ENCODE peak calls at places on chromosomes 4 and X, in eight cellular contexts. One of them, this sample, is unnamed.

GRCh38 chr4:94390804-94391410 is 48.3 kb upstream of the HPGDS start:
- DNase-seq in thoracic aorta: no peak
- DNase-seq in AG04450: no peak
- DNase-seq in activated CD8-positive, alpha-beta memory T cell treated with anti-CD3 and anti-CD28 coated beads for 24 hours: no peak
- DNase-seq in NCI-H2081: no peak
- DNase-seq in coronary artery: no peak
- DNase-seq in SJCRH30: no peak
- DNase-seq in hippocampal formation: no peak
- DNase-seq in this sample: no peak

GRCh38 chrX:20263474-20263873 is 3.2 kb downstream of the RPS6KA3 start:
- DNase-seq in AG04450: no peak
- DNase-seq in SJCRH30: no peak
- DNase-seq in activated CD8-positive, alpha-beta memory T cell treated with anti-CD3 and anti-CD28 coated beads for 24 hours: no peak
- DNase-seq in hippocampal formation: no peak
- DNase-seq in coronary artery: no peak
- DNase-seq in NCI-H2081: no peak
- DNase-seq in thoracic aorta: no peak
- DNase-seq in this sample: no peak

GRCh38 chr4:658031-658667 is 15.9 kb downstream of the ATP5ME start:
- DNase-seq in AG04450: no peak
- DNase-seq in thoracic aorta: no peak
- DNase-seq in activated CD8-positive, alpha-beta memory T cell treated with anti-CD3 and anti-CD28 coated beads for 24 hours: no peak
- DNase-seq in coronary artery: no peak
- DNase-seq in NCI-H2081: no peak
- DNase-seq in SJCRH30: no peak
- DNase-seq in hippocampal formation: no peak
- DNase-seq in this sample: no peak

GRCh38 chrX:80237072-80237471 is 183.2 kb upstream of the TENT5D start:
- DNase-seq in SJCRH30: no peak
- DNase-seq in AG04450: no peak
- DNase-seq in activated CD8-positive, alpha-beta memory T cell treated with anti-CD3 and anti-CD28 coated beads for 24 hours: no peak
- DNase-seq in NCI-H2081: no peak
- DNase-seq in coronary artery: no peak
- DNase-seq in hippocampal formation: no peak
- DNase-seq in thoracic aorta: no peak
- DNase-seq in this sample: no peak

GRCh38 chr4:40333921-40334352 is 1.2 kb upstream of the CHRNA9 start:
- DNase-seq in coronary artery: no peak
- DNase-seq in SJCRH30: peak
- DNase-seq in activated CD8-positive, alpha-beta memory T cell treated with anti-CD3 and anti-CD28 coated beads for 24 hours: no peak
- DNase-seq in NCI-H2081: no peak
- DNase-seq in AG04450: peak
- DNase-seq in hippocampal formation: no peak
- DNase-seq in thoracic aorta: no peak
- DNase-seq in this sample: no peak

GRCh38 chr4:169630069-169630468 is 9.7 kb downstream of the CLCN3 start:
- DNase-seq in AG04450: no peak
- DNase-seq in activated CD8-positive, alpha-beta memory T cell treated with anti-CD3 and anti-CD28 coated beads for 24 hours: no peak
- DNase-seq in hippocampal formation: no peak
- DNase-seq in coronary artery: no peak
- DNase-seq in SJCRH30: no peak
- DNase-seq in thoracic aorta: no peak
- DNase-seq in NCI-H2081: no peak
- DNase-seq in this sample: no peak

GRCh38 chr4:89657931-89658700 is 178.8 kb downstream of the SNCA start:
- DNase-seq in coronary artery: no peak
- DNase-seq in SJCRH30: no peak
- DNase-seq in hippocampal formation: peak
- DNase-seq in NCI-H2081: no peak
- DNase-seq in AG04450: peak
- DNase-seq in thoracic aorta: no peak
- DNase-seq in activated CD8-positive, alpha-beta memory T cell treated with anti-CD3 and anti-CD28 coated beads for 24 hours: no peak
- DNase-seq in this sample: no peak

GRCh38 chr4:82439088-82439487 is 8.7 kb downstream of the ENOPH1 start:
- DNase-seq in hippocampal formation: no peak
- DNase-seq in SJCRH30: no peak
- DNase-seq in thoracic aorta: no peak
- DNase-seq in AG04450: no peak
- DNase-seq in NCI-H2081: no peak
- DNase-seq in activated CD8-positive, alpha-beta memory T cell treated with anti-CD3 and anti-CD28 coated beads for 24 hours: no peak
- DNase-seq in coronary artery: no peak
- DNase-seq in this sample: no peak

GRCh38 chr4:80266902-80267380 is 477 bp downstream of the FGF5 start:
- DNase-seq in AG04450: no peak
- DNase-seq in hippocampal formation: no peak
- DNase-seq in activated CD8-positive, alpha-beta memory T cell treated with anti-CD3 and anti-CD28 coated beads for 24 hours: no peak
- DNase-seq in SJCRH30: peak
- DNase-seq in NCI-H2081: no peak
- DNase-seq in thoracic aorta: no peak
- DNase-seq in coronary artery: no peak
- DNase-seq in this sample: no peak

GRCh38 chrX:100447563-100448397 is 37.7 kb upstream of the PCDH19 start:
- DNase-seq in NCI-H2081: no peak
- DNase-seq in SJCRH30: peak
- DNase-seq in coronary artery: no peak
- DNase-seq in hippocampal formation: peak
- DNase-seq in thoracic aorta: no peak
- DNase-seq in AG04450: no peak
- DNase-seq in activated CD8-positive, alpha-beta memory T cell treated with anti-CD3 and anti-CD28 coated beads for 24 hours: peak
- DNase-seq in this sample: no peak

GRCh38 chr4:88275516-88275915 is 8.8 kb downstream of the PPM1K start:
- DNase-seq in thoracic aorta: no peak
- DNase-seq in coronary artery: no peak
- DNase-seq in activated CD8-positive, alpha-beta memory T cell treated with anti-CD3 and anti-CD28 coated beads for 24 hours: no peak
- DNase-seq in NCI-H2081: no peak
- DNase-seq in AG04450: no peak
- DNase-seq in SJCRH30: peak
- DNase-seq in hippocampal formation: no peak
- DNase-seq in this sample: no peak

GRCh38 chrX:33336783-33337182 is 125.4 kb upstream of the DMD start:
- DNase-seq in SJCRH30: no peak
- DNase-seq in hippocampal formation: peak
- DNase-seq in AG04450: no peak
- DNase-seq in coronary artery: no peak
- DNase-seq in activated CD8-positive, alpha-beta memory T cell treated with anti-CD3 and anti-CD28 coated beads for 24 hours: no peak
- DNase-seq in thoracic aorta: no peak
- DNase-seq in NCI-H2081: peak
- DNase-seq in this sample: peak

GRCh38 chrX:9532349-9532748 is 67.5 kb downstream of the TBL1X start:
- DNase-seq in coronary artery: peak
- DNase-seq in thoracic aorta: no peak
- DNase-seq in NCI-H2081: no peak
- DNase-seq in SJCRH30: no peak
- DNase-seq in AG04450: no peak
- DNase-seq in hippocampal formation: no peak
- DNase-seq in activated CD8-positive, alpha-beta memory T cell treated with anti-CD3 and anti-CD28 coated beads for 24 hours: no peak
- DNase-seq in this sample: no peak

GRCh38 chrX:71198066-71198465 is 25.0 kb upstream of the GJB1 start:
- DNase-seq in AG04450: no peak
- DNase-seq in NCI-H2081: no peak
- DNase-seq in thoracic aorta: no peak
- DNase-seq in SJCRH30: no peak
- DNase-seq in hippocampal formation: no peak
- DNase-seq in coronary artery: no peak
- DNase-seq in activated CD8-positive, alpha-beta memory T cell treated with anti-CD3 and anti-CD28 coated beads for 24 hours: peak
- DNase-seq in this sample: no peak

GRCh38 chrX:70244881-70245280 is 10.4 kb downstream of the AWAT1 start:
- DNase-seq in activated CD8-positive, alpha-beta memory T cell treated with anti-CD3 and anti-CD28 coated beads for 24 hours: no peak
- DNase-seq in hippocampal formation: no peak
- DNase-seq in AG04450: no peak
- DNase-seq in NCI-H2081: no peak
- DNase-seq in SJCRH30: no peak
- DNase-seq in thoracic aorta: no peak
- DNase-seq in coronary artery: no peak
- DNase-seq in this sample: no peak

GRCh38 chr4:77172336-77172735 is 15.3 kb downstream of the CCNG2 start:
- DNase-seq in AG04450: peak
- DNase-seq in SJCRH30: peak
- DNase-seq in NCI-H2081: no peak
- DNase-seq in activated CD8-positive, alpha-beta memory T cell treated with anti-CD3 and anti-CD28 coated beads for 24 hours: no peak
- DNase-seq in coronary artery: no peak
- DNase-seq in thoracic aorta: no peak
- DNase-seq in hippocampal formation: no peak
- DNase-seq in this sample: no peak

GRCh38 chrX:49230500-49231232 is 2.5 kb downstream of the CACNA1F start:
- DNase-seq in activated CD8-positive, alpha-beta memory T cell treated with anti-CD3 and anti-CD28 coated beads for 24 hours: peak
- DNase-seq in NCI-H2081: no peak
- DNase-seq in SJCRH30: no peak
- DNase-seq in thoracic aorta: peak
- DNase-seq in coronary artery: no peak
- DNase-seq in AG04450: no peak
- DNase-seq in hippocampal formation: no peak
- DNase-seq in this sample: no peak

GRCh38 chrX:94361241-94361640 is 687.2 kb downstream of the FAM133A start:
- DNase-seq in activated CD8-positive, alpha-beta memory T cell treated with anti-CD3 and anti-CD28 coated beads for 24 hours: no peak
- DNase-seq in coronary artery: no peak
- DNase-seq in hippocampal formation: no peak
- DNase-seq in SJCRH30: no peak
- DNase-seq in thoracic aorta: no peak
- DNase-seq in NCI-H2081: no peak
- DNase-seq in AG04450: no peak
- DNase-seq in this sample: no peak

GRCh38 chr4:136928957-136929411 is 603.3 kb downstream of the PCDH18 start:
- DNase-seq in AG04450: no peak
- DNase-seq in NCI-H2081: no peak
- DNase-seq in hippocampal formation: no peak
- DNase-seq in thoracic aorta: no peak
- DNase-seq in SJCRH30: no peak
- DNase-seq in coronary artery: no peak
- DNase-seq in activated CD8-positive, alpha-beta memory T cell treated with anti-CD3 and anti-CD28 coated beads for 24 hours: no peak
- DNase-seq in this sample: no peak

GRCh38 chr4:123116412-123116811 is 194.0 kb upstream of the NUDT6 start:
- DNase-seq in hippocampal formation: no peak
- DNase-seq in thoracic aorta: no peak
- DNase-seq in SJCRH30: no peak
- DNase-seq in activated CD8-positive, alpha-beta memory T cell treated with anti-CD3 and anti-CD28 coated beads for 24 hours: no peak
- DNase-seq in AG04450: no peak
- DNase-seq in coronary artery: no peak
- DNase-seq in NCI-H2081: no peak
- DNase-seq in this sample: no peak

GRCh38 chr4:891747-892146 is 40.4 kb downstream of the GAK start:
- DNase-seq in SJCRH30: no peak
- DNase-seq in activated CD8-positive, alpha-beta memory T cell treated with anti-CD3 and anti-CD28 coated beads for 24 hours: no peak
- DNase-seq in thoracic aorta: no peak
- DNase-seq in NCI-H2081: no peak
- DNase-seq in AG04450: no peak
- DNase-seq in coronary artery: no peak
- DNase-seq in hippocampal formation: no peak
- DNase-seq in this sample: no peak

GRCh38 chr4:186104114-186104894 is at the start of gene FAM149A:
- DNase-seq in AG04450: no peak
- DNase-seq in coronary artery: no peak
- DNase-seq in activated CD8-positive, alpha-beta memory T cell treated with anti-CD3 and anti-CD28 coated beads for 24 hours: no peak
- DNase-seq in hippocampal formation: no peak
- DNase-seq in thoracic aorta: no peak
- DNase-seq in NCI-H2081: peak
- DNase-seq in SJCRH30: no peak
- DNase-seq in this sample: no peak

GRCh38 chrX:136097871-136098805 is 49.2 kb upstream of the FHL1 start:
- DNase-seq in AG04450: no peak
- DNase-seq in thoracic aorta: no peak
- DNase-seq in NCI-H2081: no peak
- DNase-seq in activated CD8-positive, alpha-beta memory T cell treated with anti-CD3 and anti-CD28 coated beads for 24 hours: no peak
- DNase-seq in SJCRH30: no peak
- DNase-seq in coronary artery: no peak
- DNase-seq in hippocampal formation: no peak
- DNase-seq in this sample: no peak

This sample was measured in anterior cingulate cortex.